ENCODE peak calls at places on chromosomes 4 and X, in six cellular contexts. J, V, Z, K, Y and P are unnamed samples.

GRCh38 chr4:126799971-126800722 is 832.6 kb upstream of the INTU start:
- DNase-seq in J (no peak), Z (no peak), K (no peak), Y (no peak), V (no peak), P (no peak)

GRCh38 chr4:31204895-31205294 is 484.7 kb downstream of the PCDH7 start:
- DNase-seq in Z (no peak), V (no peak), K (no peak), Y (no peak), J (no peak), P (no peak)

GRCh38 chr4:40978548-40978947 is 228.8 kb downstream of the NSUN7 start:
- DNase-seq in Y (no peak), V (no peak), K (no peak), Z (no peak), J (no peak), P (no peak)

GRCh38 chr4:3707423-3708102 is 58.6 kb upstream of the ADRA2C start:
- DNase-seq in Y (peak; percentile 53), V (no peak), K (no peak), Z (peak; percentile 66), J (no peak), P (no peak)

GRCh38 chrX:48761674-48762471 is at the start of gene GLOD5:
- DNase-seq in Z (no peak), J (peak; percentile 35), K (peak; percentile 50), V (peak; percentile 59), Y (no peak), P (no peak)

GRCh38 chrX:116975517-116975916 is 512.7 kb upstream of the CT83 start:
- DNase-seq in Z (no peak), Y (no peak), V (no peak), K (no peak), J (no peak), P (no peak)

GRCh38 chr4:119132306-119132705 is 3.3 kb upstream of the MYOZ2 start:
- DNase-seq in V (no peak), Z (no peak), Y (no peak), J (no peak), K (no peak), P (no peak)

GRCh38 chr4:175770555-175770954 is 41.5 kb downstream of the GPM6A start:
- DNase-seq in K (no peak), Y (no peak), J (no peak), V (no peak), Z (no peak), P (no peak)

GRCh38 chr4:151922811-151923210 is 162.0 kb upstream of the GATB start:
- DNase-seq in Y (no peak), K (no peak), Z (no peak), J (no peak), V (no peak), P (no peak)

GRCh38 chr4:113881256-113881655 is 98.2 kb downstream of the ARSJ start:
- DNase-seq in Y (no peak), V (no peak), Z (no peak), J (no peak), K (no peak), P (no peak)

GRCh38 chrX:84144991-84145390 is 43.0 kb downstream of the RPS6KA6 start:
- DNase-seq in Y (no peak), J (no peak), V (no peak), K (no peak), Z (no peak), P (no peak)

GRCh38 chrX:42020225-42020624 is 96.9 kb upstream of the CASK start:
- DNase-seq in J (no peak), K (no peak), Z (no peak), V (no peak), Y (no peak), P (no peak)

GRCh38 chr4:142567199-142567598 is 278.9 kb downstream of the INPP4B start:
- DNase-seq in J (peak; percentile 51), V (no peak), Y (no peak), Z (peak; percentile 75), K (no peak), P (no peak)

GRCh38 chr4:3765271-3766206 is 646 bp upstream of the ADRA2C start:
- DNase-seq in J (no peak), Y (no peak), Z (no peak), K (peak; percentile 88), V (no peak), P (no peak)

GRCh38 chr4:110837896-110838450 is 215.1 kb upstream of the PITX2 start:
- DNase-seq in V (no peak), J (no peak), Y (no peak), K (no peak), Z (no peak), P (no peak)

GRCh38 chr4:124610214-124610613 is 102.3 kb downstream of the ANKRD50 start:
- DNase-seq in Y (no peak), J (no peak), K (no peak), V (peak; percentile 68), Z (no peak), P (no peak)

GRCh38 chr4:128649575-128650205 is 159.8 kb upstream of the JADE1 start:
- DNase-seq in Y (no peak), K (no peak), J (no peak), Z (no peak), V (no peak), P (no peak)

GRCh38 chr4:76831475-76832390 is 66.2 kb downstream of the SOWAHB start:
- DNase-seq in J (no peak), Z (no peak), Y (no peak), V (peak; percentile 9), K (no peak), P (no peak)

GRCh38 chr4:156779774-156780173 is 191.8 kb downstream of the PDGFC start:
- DNase-seq in V (no peak), J (peak; percentile 52), Y (no peak), Z (no peak), K (no peak), P (no peak)

GRCh38 chrX:47216393-47216925 is 2.0 kb upstream of the CDK16 start:
- DNase-seq in V (no peak), Z (peak; percentile 77), J (no peak), Y (no peak), K (no peak), P (no peak)

DNA sequence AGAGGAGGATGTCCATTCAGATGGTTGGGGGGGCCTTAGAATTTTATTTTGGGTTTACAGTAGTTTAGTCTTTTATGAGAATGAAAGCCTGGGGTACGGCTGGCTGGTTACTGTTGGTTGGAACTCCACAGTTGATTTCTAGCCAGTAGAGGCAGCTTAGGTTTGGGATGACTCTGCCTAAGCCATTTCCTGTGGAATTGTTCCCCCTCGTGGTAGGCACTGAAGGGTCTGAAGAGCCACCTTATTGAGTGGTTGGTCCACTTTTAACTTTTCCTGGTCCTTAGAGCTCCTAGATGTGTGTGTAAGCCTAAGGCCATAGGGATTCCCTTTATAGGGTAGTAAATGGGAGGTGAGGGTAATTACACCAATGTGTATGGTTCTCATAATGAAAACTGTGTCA is 19.7 kb downstream of the SPIN3 start:
- DNase-seq in Z (no peak), Y (no peak), V (no peak), K (no peak), J (no peak), P (no peak)
- TF ChIP-seq CTCF in Z (no peak), Y (no peak), V (no peak), K (no peak), J (no peak), P (no peak)

GRCh38 chr4:153542835-153543234 is 76.7 kb downstream of the TMEM131L start:
- DNase-seq in V (no peak), K (no peak), Z (no peak), J (no peak), Y (no peak), P (no peak)
- TF ChIP-seq POLR2AphosphoS5 in V (no peak), K (no peak), Z (no peak), J (no peak), Y (no peak), P (no peak)

GRCh38 chrX:56974408-56974807 is 20.9 kb downstream of the SPIN3 start:
- DNase-seq in Z (no peak), K (no peak), J (no peak), Y (no peak), V (no peak), P (no peak)

GRCh38 chrX:56978172-56978571 is 17.2 kb downstream of the SPIN3 start:
- DNase-seq in Z (no peak), V (peak; percentile 33), K (no peak), J (peak; percentile 15), Y (no peak), P (no peak)
- TF ChIP-seq CTCF in Z (no peak), V (peak; percentile 45), K (peak; percentile 58), J (peak; percentile 49), Y (peak; percentile 33), P (peak; percentile 50)

GRCh38 chrX:153800746-153801145 is 6.3 kb downstream of the SSR4 start:
- DNase-seq in J (no peak), V (no peak), K (no peak), Z (no peak), Y (no peak), P (no peak)
- TF ChIP-seq POLR2AphosphoS5 in J (no peak), V (no peak), K (no peak), Z (no peak), Y (no peak), P (no peak)

GRCh38 chrX:153644356-153645125 is 2.5 kb upstream of the DUSP9 start:
- DNase-seq in J (no peak), K (no peak), Y (no peak), V (no peak), Z (peak; percentile 62), P (peak; percentile 59)
- TF ChIP-seq CTCF in J (no peak), K (no peak), Y (no peak), V (no peak), Z (no peak), P (no peak)

DNA sequence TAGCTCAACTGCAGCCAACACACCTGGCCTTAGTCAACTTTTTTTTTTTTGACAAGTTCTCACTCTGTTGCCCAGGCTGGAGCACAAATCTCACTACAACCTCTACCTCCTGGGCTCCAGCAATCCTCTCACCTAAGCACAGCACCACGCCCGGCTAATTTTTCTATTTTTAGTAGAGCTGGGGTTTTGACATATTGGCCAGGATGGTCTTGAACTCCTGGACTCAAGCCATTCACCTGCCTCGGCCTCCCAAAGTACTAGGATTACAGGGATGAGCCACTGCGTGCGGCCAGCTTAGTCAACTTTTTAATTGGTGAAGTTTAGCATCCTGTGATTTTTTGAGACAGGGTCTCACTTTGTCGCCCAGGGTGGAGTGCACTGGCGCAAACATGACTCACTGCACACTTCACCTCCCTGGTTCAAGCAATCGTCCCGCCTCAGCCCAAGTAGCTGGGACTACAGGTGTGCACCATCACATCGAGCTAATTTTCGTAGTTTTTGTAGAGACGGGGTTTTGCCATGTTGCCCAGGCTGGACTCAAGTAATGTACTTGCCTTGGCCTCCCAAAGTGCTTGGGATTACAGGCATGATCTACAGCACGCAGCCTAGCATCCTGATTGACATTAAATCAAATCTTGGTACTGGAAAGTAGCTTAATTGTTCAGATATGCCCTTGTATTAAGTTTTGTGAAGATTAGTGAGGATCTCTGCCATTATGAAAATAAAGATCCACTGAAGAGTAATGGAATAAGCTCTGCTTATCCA is 8.3 kb downstream of the HNRNPDL start:
- DNase-seq in K (no peak), Z (no peak), Y (no peak), J (no peak), V (no peak), P (no peak)
- TF ChIP-seq POLR2AphosphoS5 in K (no peak), Z (peak; percentile 46), Y (no peak), J (peak; percentile 37), V (no peak), P (peak; percentile 5)

GRCh38 chrX:51242212-51242611 is 90.4 kb upstream of the NUDT10 start:
- DNase-seq in K (no peak), V (no peak), J (no peak), Z (no peak), Y (no peak), P (no peak)
- TF ChIP-seq CTCF in K (no peak), V (no peak), J (no peak), Z (no peak), Y (no peak), P (no peak)